ENCODE peak calls at places on chromosomes 16 and 17, in five cellular contexts. V, F, P, Y and G are unnamed samples. For H4K20me1, the result is how much of the 10 kb centered on the place peaks cover.

GRCh38 chr16:64654137-64654652 is 467.7 kb downstream of the CDH11 start:
- DNase-seq in F (no peak), V (peak), P (no peak), Y (peak), G (no peak)

GRCh38 chr17:32627233-32628008 is 140.6 kb downstream of the CDK5R1 start:
- DNase-seq in Y (peak), V (peak), P (no peak), F (no peak), G (peak)

GRCh38 chr17:50501906-50502642 is 6.2 kb upstream of the MYCBPAP start:
- DNase-seq in P (no peak), F (no peak), V (no peak), Y (no peak), G (no peak)

GRCh38 chr17:58187675-58188074 is 4.9 kb upstream of the EPX start:
- DNase-seq in F (no peak), P (no peak), Y (no peak), V (no peak), G (no peak)

GRCh38 chr17:35947156-35947585 is 3.7 kb upstream of the LYZL6 start:
- DNase-seq in P (peak), V (peak), Y (peak), F (peak), G (peak)

GRCh38 chr16:9136596-9136995 is 45.2 kb downstream of the HAPSTR1 start:
- DNase-seq in V (no peak), Y (no peak), F (no peak), P (no peak), G (no peak)

GRCh38 chr17:28402224-28402630 is 3.8 kb downstream of the SLC46A1 start:
- DNase-seq in F (no peak), V (no peak), Y (no peak), P (peak), G (peak)

GRCh38 chr16:2528161-2529060 is 2.8 kb downstream of the CEMP1 start:
- DNase-seq in P (no peak), V (no peak), F (no peak), Y (no peak), G (no peak)

GRCh38 chr17:72735089-72735488 is 357.4 kb downstream of the SLC39A11 start:
- DNase-seq in P (no peak), V (no peak), Y (no peak), F (no peak), G (no peak)

GRCh38 chr16:87840462-87840978 is 28.8 kb downstream of the SLC7A5 start:
- DNase-seq in Y (no peak), V (no peak), F (no peak), P (no peak), G (no peak)

GRCh38 chr16:25108054-25108453 is 3.5 kb upstream of the LCMT1 start:
- DNase-seq in V (no peak), P (no peak), F (no peak), Y (no peak), G (peak)

GRCh38 chr16:25065899-25066298 is 45.6 kb upstream of the LCMT1 start:
- DNase-seq in Y (no peak), V (no peak), F (no peak), P (no peak), G (peak)

GRCh38 chr16:86171329-86171728 is 272.4 kb downstream of the IRF8 start:
- DNase-seq in P (no peak), Y (peak), F (no peak), V (peak), G (no peak)

GRCh38 chr16:83356266-83356665 is 451.5 kb upstream of the HSBP1 start:
- DNase-seq in V (peak), Y (peak), P (peak), F (peak), G (peak)

GRCh38 chr17:4033751-4034251 is 69.6 kb upstream of the ATP2A3 start:
- DNase-seq in P (no peak), F (no peak), V (no peak), Y (no peak), G (no peak)

GRCh38 chr16:81517630-81518438 is 73.2 kb downstream of the CMIP start:
- DNase-seq in F (no peak), Y (peak), V (peak), P (no peak), G (no peak)

GRCh38 chr17:69723741-69724140 is 309.2 kb downstream of the MAP2K6 start:
- DNase-seq in F (no peak), V (no peak), Y (no peak), P (peak), G (no peak)

GRCh38 chr16:79082955-79083354 is 517.6 kb downstream of the MAF start:
- DNase-seq in Y (no peak), P (no peak), F (no peak), V (no peak), G (no peak)

GRCh38 chr17:47654991-47655390 is 5.3 kb downstream of the KPNB1 start:
- DNase-seq in P (no peak), V (peak), F (no peak), Y (no peak), G (no peak)
- H4K20me1 ChIP-seq in P (under half), V (under half), F (half or more), Y (half or more), G (under half)

GRCh38 chr17:41777157-41777578 is 9.3 kb downstream of the JUP start:
- DNase-seq in V (peak), F (no peak), P (no peak), Y (no peak), G (peak)
- H4K20me1 ChIP-seq in V (under half), F (under half), P (under half), Y (under half), G (under half)

DNA sequence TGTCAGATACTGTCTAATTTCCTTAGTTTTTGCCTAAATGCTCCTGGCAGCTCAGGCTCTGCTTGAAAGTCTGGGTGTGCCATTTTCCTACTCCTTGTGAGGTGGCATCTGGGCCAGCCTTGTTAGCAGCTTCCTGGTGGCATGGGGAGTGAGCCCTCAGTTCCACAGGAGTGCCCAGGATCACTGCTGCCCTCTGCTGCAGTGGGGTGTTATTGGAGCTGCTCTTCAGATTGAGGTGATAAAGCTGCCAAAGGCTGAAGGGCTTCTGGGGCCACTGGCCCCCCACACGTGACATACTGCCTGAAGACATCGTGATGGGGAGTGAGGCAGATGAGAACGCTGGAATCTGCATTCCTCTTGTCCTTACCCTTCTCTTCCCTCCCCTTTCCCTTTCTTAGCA is 27.4 kb downstream of the CEP95 start:
- DNase-seq in V (peak), F (no peak), Y (no peak), P (no peak), G (no peak)
- H4K20me1 ChIP-seq in V (under half), F (under half), Y (under half), P (under half), G (under half)

GRCh38 chr16:59204589-59204988 is 470.5 kb upstream of the GOT2 start:
- DNase-seq in Y (no peak), P (no peak), V (no peak), F (no peak), G (no peak)
- H4K20me1 ChIP-seq in Y (under half), P (under half), V (under half), F (under half), G (under half)

GRCh38 chr17:1177099-1177996 is 2.4 kb downstream of the ABR start:
- DNase-seq in V (peak), P (no peak), Y (peak), F (no peak), G (no peak)
- H4K20me1 ChIP-seq in V (under half), P (under half), Y (half or more), F (under half), G (under half)

GRCh38 chr16:22366889-22367288 is 7.5 kb downstream of the CDR2 start:
- DNase-seq in Y (no peak), V (no peak), F (no peak), P (no peak), G (no peak)
- H4K20me1 ChIP-seq in Y (half or more), V (under half), F (under half), P (under half), G (under half)

DNA sequence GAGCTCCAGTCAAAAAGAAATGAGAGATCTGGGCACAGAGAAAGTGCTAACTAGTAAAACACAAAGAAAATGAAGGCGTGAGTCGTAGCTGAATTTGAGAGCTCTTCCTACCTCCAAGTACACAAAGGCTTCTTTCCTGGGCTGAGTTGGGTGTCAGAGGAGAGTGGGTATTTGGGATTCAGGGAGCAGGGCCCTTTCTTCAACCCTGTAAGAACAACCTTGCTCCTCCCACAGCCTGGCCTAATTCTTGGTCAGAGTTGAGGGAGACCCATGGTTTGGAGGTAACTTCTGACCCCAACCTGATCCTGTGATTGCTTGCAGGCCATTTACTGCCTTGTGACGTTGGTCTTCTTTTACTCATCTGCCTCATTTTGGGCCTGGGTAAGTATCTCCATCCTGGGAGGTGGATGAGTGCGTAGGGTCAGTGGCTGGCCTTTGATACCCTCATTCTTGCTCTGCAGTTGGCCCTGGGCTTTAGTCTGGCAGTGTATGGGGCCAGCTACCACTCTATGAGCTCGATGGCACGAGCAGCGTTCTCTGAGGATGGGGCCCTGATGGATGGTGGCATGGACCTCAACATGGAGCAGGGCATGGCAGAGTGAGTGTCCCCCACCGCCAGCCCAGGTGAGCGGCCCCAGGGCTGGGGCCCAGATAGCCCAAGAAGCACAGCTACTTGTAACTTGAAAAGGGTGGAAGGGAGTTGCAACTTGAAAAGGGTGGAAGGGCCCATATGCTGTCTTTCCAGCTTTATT is 1.3 kb downstream of the TMEM208 start:
- DNase-seq in F (no peak), Y (no peak), P (no peak), V (no peak), G (no peak)
- H4K20me1 ChIP-seq in F (under half), Y (under half), P (under half), V (under half), G (under half)

GRCh38 chr16:19717781-19718623 is at the start of the genes IQCK and KNOP1:
- DNase-seq in P (peak), V (peak), Y (peak), F (peak), G (peak)

GRCh38 chr16:19717319-19717718 is 708 bp downstream of the KNOP1 start:
- DNase-seq in V (peak), F (no peak), Y (no peak), P (no peak), G (no peak)

GRCh38 chr16:19718624-19718965 is 524 bp downstream of the IQCK start:
- DNase-seq in Y (no peak), F (no peak), V (peak), P (peak), G (no peak)

GRCh38 chr16:19715566-19715965 is 2.5 kb downstream of the KNOP1 start:
- DNase-seq in V (peak), Y (no peak), F (no peak), P (peak), G (no peak)

DNA sequence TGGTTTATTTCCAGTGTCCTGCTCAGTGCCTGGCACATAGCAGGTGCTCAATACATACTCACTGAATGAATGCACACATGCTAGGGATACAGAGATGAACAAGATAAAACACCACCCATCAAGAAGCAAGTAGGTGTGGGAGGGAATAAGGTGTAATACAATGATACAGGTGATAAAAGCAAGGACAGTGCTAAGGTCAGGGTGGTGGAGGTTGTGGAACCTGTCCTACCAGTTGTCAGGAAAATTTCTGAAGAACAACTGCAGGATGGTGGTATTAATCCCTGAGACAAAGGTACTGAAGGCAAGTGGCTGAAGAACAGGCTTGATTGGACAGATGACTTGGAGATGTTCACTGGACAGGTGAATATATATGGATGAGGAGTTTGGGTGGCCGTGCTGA is 1.8 kb downstream of the KNOP1 start:
- DNase-seq in Y (no peak), F (no peak), P (peak), V (no peak), G (no peak)
- H4K20me1 ChIP-seq in Y (under half), F (under half), P (under half), V (under half), G (under half)